ENCODE peak calls at places on chromosome 11, in eight cellular contexts. J is mammary epithelial cell, R is cardiac muscle cell, L is fibroblast of pulmonary artery, Q is fibroblast of villous mesenchyme, I is bronchial epithelial cell, P is left ventricle myocardium inferior, E is right atrium auricular region. O is an unnamed sample.

GRCh38 chr11:64342869-64343739 is 3.1 kb downstream of the CCDC88B start:
- DNase-seq in I (no peak), E (no peak), J (no peak), R (no peak), L (no peak), P (no peak), Q (no peak), O (no peak)

GRCh38 chr11:129992161-129992944 is 10.3 kb downstream of the PRDM10 start:
- DNase-seq in E (no peak), J (peak; percentile 52), L (peak; percentile 26), R (peak; percentile 36), P (no peak), I (peak; percentile 69), Q (peak; percentile 28), O (no peak)

GRCh38 chr11:6456361-6457073 is 15.7 kb upstream of the HPX start:
- DNase-seq in J (no peak), R (no peak), I (no peak), P (no peak), L (no peak), E (no peak), Q (no peak), O (no peak)

GRCh38 chr11:105177658-105178057 is 38.1 kb upstream of the CARD18 start:
- DNase-seq in J (peak; percentile 4), E (no peak), P (no peak), I (peak; percentile 58), Q (peak; percentile 80), R (no peak), L (peak; percentile 89), O (peak; percentile 61)

GRCh38 chr11:58513747-58514367 is 6.0 kb upstream of the OR5B21 start:
- DNase-seq in J (peak; percentile 64), P (no peak), E (no peak), R (peak; percentile 52), Q (peak; percentile 68), L (peak; percentile 80), I (peak; percentile 68), O (peak; percentile 81)

GRCh38 chr11:5037926-5038325 is 8.4 kb upstream of the OR52J3 start:
- DNase-seq in P (no peak), R (no peak), Q (no peak), E (no peak), I (no peak), L (no peak), J (no peak), O (no peak)

GRCh38 chr11:68038226-68038717 is 553 bp upstream of the TCIRG1 start:
- DNase-seq in P (no peak), E (no peak), R (peak; percentile 14), L (no peak), I (no peak), Q (no peak), J (no peak), O (no peak)

GRCh38 chr11:6251990-6252473 is 7.6 kb upstream of the CCKBR start:
- DNase-seq in L (peak; percentile 56), E (no peak), P (no peak), I (peak; percentile 59), Q (peak; percentile 99), R (no peak), J (no peak), O (peak; percentile 29)

GRCh38 chr11:116136987-116137674 is 632.9 kb upstream of the CADM1 start:
- DNase-seq in R (no peak), Q (no peak), P (no peak), I (no peak), L (no peak), E (peak; percentile 42), J (no peak), O (no peak)

GRCh38 chr11:29024386-29024785 is 916.2 kb downstream of the METTL15 start:
- DNase-seq in I (peak; percentile 19), R (no peak), L (no peak), P (no peak), J (no peak), Q (no peak), E (no peak), O (no peak)

GRCh38 chr11:134052988-134053945 is 15.6 kb upstream of the JAM3 start:
- DNase-seq in P (no peak), J (no peak), Q (no peak), I (no peak), E (no peak), L (no peak), R (no peak), O (peak; percentile 43)

GRCh38 chr11:78365381-78365792 is 52.2 kb downstream of the GAB2 start:
- DNase-seq in P (no peak), L (peak; percentile 68), I (peak; percentile 15), R (peak; percentile 57), Q (no peak), J (peak; percentile 21), E (no peak), O (no peak)

GRCh38 chr11:2444301-2445106 is at the start of the genes KCNQ1 and TRPM5:
- DNase-seq in E (no peak), L (no peak), P (peak; percentile 58), Q (no peak), J (no peak), I (no peak), R (peak; percentile 78), O (no peak)

GRCh38 chr11:46727952-46728658 is 9.1 kb downstream of the F2 start:
- DNase-seq in J (no peak), L (no peak), R (no peak), E (no peak), Q (no peak), I (no peak), P (no peak), O (no peak)

GRCh38 chr11:18312663-18313420 is 9.1 kb downstream of the HPS5 start:
- DNase-seq in P (no peak), E (no peak), I (peak; percentile 82), J (peak; percentile 76), Q (peak; percentile 70), L (peak; percentile 75), R (no peak), O (peak; percentile 53)

GRCh38 chr11:102240502-102240901 is 76.8 kb upstream of the BIRC3 start:
- DNase-seq in I (no peak), P (no peak), E (no peak), R (no peak), L (peak; percentile 39), Q (peak; percentile 29), J (no peak), O (peak; percentile 61)

GRCh38 chr11:134975866-134976265 is 563.8 kb upstream of the B3GAT1 start:
- DNase-seq in R (no peak), Q (no peak), I (no peak), P (no peak), J (no peak), E (no peak), L (no peak), O (no peak)

GRCh38 chr11:106410902-106411301 is 333.4 kb downstream of the AASDHPPT start:
- DNase-seq in J (no peak), R (no peak), P (no peak), E (no peak), I (no peak), Q (no peak), L (no peak), O (no peak)

GRCh38 chr11:63243533-63243932 is at the start of gene SLC22A25:
- DNase-seq in R (no peak), J (no peak), P (no peak), L (peak; percentile 31), I (peak; percentile 27), Q (no peak), E (no peak), O (no peak)

GRCh38 chr11:110092577-110093406 is at the start of gene ZC3H12C:
- DNase-seq in P (peak; percentile 81), R (peak; percentile 91), I (peak; percentile 84), E (peak; percentile 90), J (peak; percentile 95), L (peak; percentile 90), Q (peak; percentile 88), O (peak; percentile 84)

GRCh38 chr11:100328626-100329340 is 358.3 kb upstream of the ARHGAP42 start:
- DNase-seq in P (no peak), E (no peak), J (peak; percentile 87), R (no peak), Q (peak; percentile 58), I (peak; percentile 98), L (no peak), O (no peak)

GRCh38 chr11:128768876-128769275 is 75.0 kb downstream of the FLI1 start:
- DNase-seq in E (no peak), R (no peak), Q (no peak), L (no peak), I (no peak), J (no peak), P (no peak), O (no peak)

GRCh38 chr11:125670131-125670530 is 10.5 kb downstream of the ACRV1 start:
- DNase-seq in J (no peak), L (no peak), E (no peak), R (no peak), P (no peak), I (no peak), Q (no peak), O (no peak)
- TF ChIP-seq CTCF in J (no peak), L (no peak), E (no peak), R (no peak), P (no peak), I (no peak), Q (no peak), O (no peak)

GRCh38 chr11:119361056-119361787 is 14.7 kb upstream of the MFRP start:
- DNase-seq in R (peak; percentile 87), J (peak; percentile 87), E (no peak), P (peak; percentile 78), I (peak; percentile 98), Q (peak; percentile 81), L (peak; percentile 56), O (peak; percentile 90)
- H3K4me3 ChIP-seq in R (peak overlapping the region; percentile 69), J (no peak overlapping the region), E (peak overlapping the region; percentile 56), P (peak overlapping the region; percentile 72), I (no peak overlapping the region), Q (no peak overlapping the region), L (no peak overlapping the region), O (no peak overlapping the region)

DNA sequence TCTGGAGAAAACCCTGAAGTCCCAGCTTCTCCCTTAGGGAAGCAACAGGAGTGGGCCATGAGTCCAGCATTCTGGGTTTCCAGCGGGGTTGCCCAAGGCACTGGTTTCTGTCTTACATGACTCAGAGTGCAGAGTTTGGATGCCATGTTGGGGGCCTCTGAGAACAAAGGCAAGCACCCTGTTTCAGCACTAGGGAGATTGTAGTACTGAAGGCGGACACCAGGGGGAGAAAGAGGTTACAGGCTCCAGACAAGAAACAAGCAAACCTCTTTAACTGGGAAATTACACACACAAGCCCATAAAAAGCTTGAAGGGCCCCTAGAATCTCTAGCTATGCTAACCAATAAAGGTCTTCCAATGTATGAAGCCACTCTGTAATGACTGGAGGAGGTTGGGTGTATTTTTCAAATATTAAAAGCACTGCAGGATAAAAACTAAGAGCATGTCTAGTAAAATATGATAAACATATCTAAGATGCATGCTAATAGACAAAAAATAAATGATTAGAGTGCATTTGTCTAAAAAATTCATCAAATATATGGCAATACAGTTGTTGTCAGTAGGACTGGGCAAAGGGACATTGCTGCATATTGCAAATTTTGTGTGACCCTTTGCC is 7.1 kb downstream of the MS4A6E start:
- DNase-seq in P (no peak), J (peak; percentile 58), R (peak; percentile 61), Q (peak; percentile 36), I (peak; percentile 66), L (peak; percentile 51), E (peak; percentile 78), O (no peak)
- TF ChIP-seq CTCF in P (peak; percentile 70), J (peak; percentile 80), R (peak; percentile 67), Q (peak; percentile 76), I (peak; percentile 82), L (peak; percentile 72), E (peak; percentile 46), O (peak; percentile 54)

GRCh38 chr11:88507771-88508557 is 170.4 kb upstream of the CTSC start:
- DNase-seq in E (no peak), J (no peak), Q (no peak), I (no peak), L (no peak), R (peak; percentile 30), P (no peak), O (no peak)

GRCh38 chr11:88508558-88508807 is 170.9 kb upstream of the CTSC start:
- DNase-seq in E (no peak), L (no peak), P (no peak), I (no peak), J (no peak), Q (no peak), R (peak; percentile 41), O (no peak)

GRCh38 chr11:88508808-88509581 is 171.5 kb upstream of the CTSC start:
- DNase-seq in J (no peak), R (peak; percentile 55), Q (no peak), L (peak; percentile 29), I (no peak), P (peak; percentile 18), E (no peak), O (peak; percentile 22)
- H3K4me3 ChIP-seq in J (no peak overlapping the region), R (peak overlapping the region; percentile 30), Q (peak overlapping the region; percentile 41), L (peak overlapping the region; percentile 34), I (peak overlapping the region; percentile 41), P (peak overlapping the region; percentile 59), E (peak overlapping the region; percentile 45), O (peak overlapping the region; percentile 52)